ENCODE peak calls at places on chromosome 7, in four cellular contexts. D is GM12892, N is HepG2, K is K562. B is an unnamed sample.

GRCh38 chr7:137169282-137169698 is 174.2 kb downstream of the PTN start:
- DNase-seq in D (no peak), N (peak), K (peak), B (no peak)

GRCh38 chr7:137243741-137244140 is 99.8 kb downstream of the PTN start:
- DNase-seq in D (no peak), N (peak), K (no peak), B (no peak)

GRCh38 chr7:141158562-141158961 is 84.7 kb downstream of the TMEM178B start:
- DNase-seq in D (no peak), N (no peak), K (peak), B (no peak)

GRCh38 chr7:115662120-115662519 is 368.4 kb downstream of the TFEC start:
- DNase-seq in D (no peak), N (no peak), K (no peak), B (no peak)

GRCh38 chr7:154770361-154770760 is 232.6 kb downstream of the PAXIP1 start:
- DNase-seq in D (no peak), N (no peak), K (no peak), B (no peak)

GRCh38 chr7:139797607-139798006 is 19.8 kb upstream of the HIPK2 start:
- DNase-seq in D (no peak), N (no peak), K (no peak), B (no peak)

GRCh38 chr7:100102950-100103840 is 1.8 kb downstream of the AP4M1 start:
- DNase-seq in D (no peak), N (no peak), K (peak), B (no peak)

GRCh38 chr7:102146989-102147388 is 139.7 kb upstream of the SH2B2 start:
- DNase-seq in D (no peak), N (no peak), K (no peak), B (no peak)

GRCh38 chr7:15628876-15629275 is 57.6 kb downstream of the MEOX2 start:
- DNase-seq in D (no peak), N (no peak), K (no peak), B (no peak)

GRCh38 chr7:15625456-15625855 is 61.0 kb downstream of the MEOX2 start:
- DNase-seq in D (no peak), N (no peak), K (no peak), B (no peak)

GRCh38 chr7:15620491-15621185 is 58.8 kb upstream of the AGMO start:
- DNase-seq in D (no peak), N (no peak), K (no peak), B (no peak)

GRCh38 chr7:15621468-15621867 is 59.7 kb upstream of the AGMO start:
- DNase-seq in D (no peak), N (no peak), K (no peak), B (no peak)

GRCh38 chr7:15626041-15626440 is 60.4 kb downstream of the MEOX2 start:
- DNase-seq in D (no peak), N (no peak), K (no peak), B (no peak)
- TF ChIP-seq TAF1 in D (no peak), N (no peak), K (no peak), B (no peak)

GRCh38 chr7:131533151-131533559 is 23.3 kb downstream of the PODXL start:
- DNase-seq in D (no peak), N (no peak), K (no peak), B (no peak)
- TF ChIP-seq POLR2AphosphoS5 in D (no peak), N (no peak), K (no peak), B (no peak)

DNA sequence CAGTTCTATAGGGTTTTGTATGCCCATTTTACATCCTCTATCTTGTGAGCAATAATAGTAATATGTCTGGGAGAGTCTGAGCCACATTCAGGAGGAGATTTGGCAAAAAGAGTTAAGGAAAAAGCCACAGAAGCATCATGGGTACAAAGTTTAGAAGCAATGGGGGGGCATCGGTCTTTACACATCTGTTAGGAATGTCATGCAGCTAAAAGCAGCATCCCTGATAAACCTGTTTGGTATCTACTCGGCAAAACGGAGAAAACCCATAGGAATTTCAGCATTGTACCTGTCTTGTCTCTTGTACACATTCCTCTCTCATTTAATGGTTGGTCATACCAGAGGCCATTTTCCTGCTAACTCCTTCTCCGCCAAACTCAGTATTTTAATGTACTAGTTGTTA is 12.5 kb upstream of the HERPUD2 start:
- DNase-seq in D (no peak), N (no peak), K (no peak), B (no peak)
- TF ChIP-seq TAF1 in D (no peak), N (no peak), K (no peak), B (no peak)

GRCh38 chr7:46885167-46885566 is 696.7 kb downstream of the TNS3 start:
- DNase-seq in D (no peak), N (no peak), K (no peak), B (no peak)
- TF ChIP-seq POLR2AphosphoS5 in D (no peak), N (no peak), K (no peak), B (no peak)

B was measured in GM12891.